ENCODE peak calls at places on chromosomes 12 and 14, in seven cellular contexts. I is HuH-7, D is activated T-cell treated with anti-CD3 and anti-CD28 coated beads for 24 hours, K is ureter, X is hippocampal formation, G is T follicular helper cell, U is left cardiac atrium. R is an unnamed sample.

GRCh38 chr12:48965447-48965846 is 6.1 kb downstream of the WNT10B start:
- DNase-seq in X (no peak), U (no peak), I (peak; percentile 62), D (no peak), K (no peak), G (no peak), R (peak; percentile 31)

GRCh38 chr12:127052491-127053232 is 1214.3 kb upstream of the TMEM132C start:
- DNase-seq in I (no peak), G (no peak), K (no peak), U (no peak), D (no peak), X (no peak), R (no peak)

GRCh38 chr12:124217508-124217981 is 77.3 kb upstream of the RFLNA start:
- DNase-seq in U (no peak), G (no peak), D (no peak), K (no peak), X (no peak), I (no peak), R (no peak)

GRCh38 chr12:26651566-26652188 is 181.3 kb downstream of the ITPR2 start:
- DNase-seq in I (peak; percentile 83), G (no peak), U (no peak), D (peak; percentile 30), X (peak; percentile 58), K (peak; percentile 66), R (peak; percentile 83)

GRCh38 chr14:81655423-81656314 is 122.0 kb upstream of the SEL1L start:
- DNase-seq in K (no peak), G (no peak), U (no peak), I (peak; percentile 45), D (no peak), X (no peak), R (no peak)

GRCh38 chr12:64137117-64137516 is 85.0 kb downstream of the KICS2 start:
- DNase-seq in D (no peak), K (no peak), I (no peak), U (no peak), X (no peak), G (no peak), R (no peak)

GRCh38 chr14:101119830-101120571 is 216.5 kb upstream of the RTL1 start:
- DNase-seq in I (no peak), D (no peak), K (peak; percentile 30), X (no peak), G (no peak), U (peak; percentile 17), R (no peak)

GRCh38 chr14:90093942-90094595 is 32.3 kb downstream of the KCNK13 start:
- DNase-seq in G (no peak), K (no peak), X (no peak), I (no peak), D (no peak), U (no peak), R (no peak)

GRCh38 chr14:34035934-34036250 is 85.0 kb upstream of the EGLN3 start:
- DNase-seq in G (no peak), I (no peak), K (no peak), X (no peak), U (no peak), D (no peak), R (no peak)

R was measured in cardiac muscle cell.